ENCODE peak calls at places on chromosomes 12 and 14, in five cellular contexts. One of them, this sample, is unnamed.

GRCh38 chr14:95432152-95433093 is 84.0 kb downstream of the SYNE3 start:
- DNase-seq in naive thymus-derived CD8-positive, alpha-beta T cell: no peak
- DNase-seq in hippocampal formation: peak
- DNase-seq in fibroblast of gingiva: no peak
- DNase-seq in left ventricle myocardium superior: peak
- DNase-seq in this sample: no peak

GRCh38 chr12:48074266-48074665 is 31.6 kb downstream of the SENP1 start:
- DNase-seq in left ventricle myocardium superior: no peak
- DNase-seq in naive thymus-derived CD8-positive, alpha-beta T cell: no peak
- DNase-seq in fibroblast of gingiva: no peak
- DNase-seq in hippocampal formation: no peak
- DNase-seq in this sample: no peak

GRCh38 chr14:25132734-25133422 is 82.9 kb upstream of the STXBP6 start:
- DNase-seq in naive thymus-derived CD8-positive, alpha-beta T cell: peak
- DNase-seq in hippocampal formation: peak
- DNase-seq in fibroblast of gingiva: peak
- DNase-seq in left ventricle myocardium superior: peak
- DNase-seq in this sample: peak

GRCh38 chr12:124765571-124766489 is 97.8 kb downstream of the SCARB1 start:
- DNase-seq in fibroblast of gingiva: peak
- DNase-seq in hippocampal formation: no peak
- DNase-seq in naive thymus-derived CD8-positive, alpha-beta T cell: no peak
- DNase-seq in left ventricle myocardium superior: peak
- DNase-seq in this sample: no peak

GRCh38 chr12:55694651-55695050 is 13.1 kb downstream of the ITGA7 start:
- DNase-seq in hippocampal formation: no peak
- DNase-seq in fibroblast of gingiva: no peak
- DNase-seq in naive thymus-derived CD8-positive, alpha-beta T cell: no peak
- DNase-seq in left ventricle myocardium superior: no peak
- DNase-seq in this sample: no peak

GRCh38 chr14:22502007-22502406 is 87.0 kb downstream of the DAD1 start:
- DNase-seq in naive thymus-derived CD8-positive, alpha-beta T cell: no peak
- DNase-seq in fibroblast of gingiva: no peak
- DNase-seq in left ventricle myocardium superior: peak
- DNase-seq in hippocampal formation: no peak
- DNase-seq in this sample: no peak

GRCh38 chr12:43348221-43348620 is 203.8 kb downstream of the ADAMTS20 start:
- DNase-seq in fibroblast of gingiva: peak
- DNase-seq in left ventricle myocardium superior: no peak
- DNase-seq in hippocampal formation: no peak
- DNase-seq in naive thymus-derived CD8-positive, alpha-beta T cell: no peak
- DNase-seq in this sample: no peak

GRCh38 chr12:65935906-65936528 is 111.7 kb downstream of the HMGA2 start:
- DNase-seq in left ventricle myocardium superior: no peak
- DNase-seq in hippocampal formation: no peak
- DNase-seq in fibroblast of gingiva: no peak
- DNase-seq in naive thymus-derived CD8-positive, alpha-beta T cell: no peak
- DNase-seq in this sample: no peak

GRCh38 chr14:97975960-97976359 is 1178.8 kb downstream of the VRK1 start:
- DNase-seq in left ventricle myocardium superior: no peak
- DNase-seq in naive thymus-derived CD8-positive, alpha-beta T cell: no peak
- DNase-seq in fibroblast of gingiva: no peak
- DNase-seq in hippocampal formation: no peak
- DNase-seq in this sample: no peak

GRCh38 chr14:89502966-89503365 is 85.9 kb upstream of the FOXN3 start:
- DNase-seq in naive thymus-derived CD8-positive, alpha-beta T cell: no peak
- DNase-seq in hippocampal formation: no peak
- DNase-seq in left ventricle myocardium superior: no peak
- DNase-seq in fibroblast of gingiva: no peak
- DNase-seq in this sample: no peak

GRCh38 chr12:107775093-107775721 is 703 bp downstream of the ASCL4 start:
- DNase-seq in fibroblast of gingiva: no peak
- DNase-seq in left ventricle myocardium superior: peak
- DNase-seq in naive thymus-derived CD8-positive, alpha-beta T cell: no peak
- DNase-seq in hippocampal formation: no peak
- DNase-seq in this sample: no peak

GRCh38 chr12:85322715-85323114 is 42.7 kb downstream of the ALX1 start:
- DNase-seq in left ventricle myocardium superior: no peak
- DNase-seq in naive thymus-derived CD8-positive, alpha-beta T cell: no peak
- DNase-seq in fibroblast of gingiva: peak
- DNase-seq in hippocampal formation: no peak
- DNase-seq in this sample: no peak

GRCh38 chr14:53491256-53491905 is 338.3 kb upstream of the DDHD1 start:
- DNase-seq in left ventricle myocardium superior: no peak
- DNase-seq in hippocampal formation: no peak
- DNase-seq in naive thymus-derived CD8-positive, alpha-beta T cell: no peak
- DNase-seq in fibroblast of gingiva: no peak
- DNase-seq in this sample: no peak

GRCh38 chr12:132723764-132724140 is 13.1 kb downstream of the PGAM5 start:
- DNase-seq in fibroblast of gingiva: no peak
- DNase-seq in naive thymus-derived CD8-positive, alpha-beta T cell: no peak
- DNase-seq in left ventricle myocardium superior: no peak
- DNase-seq in hippocampal formation: no peak
- DNase-seq in this sample: no peak

GRCh38 chr14:32757568-32757967 is 181.1 kb upstream of the NPAS3 start:
- DNase-seq in hippocampal formation: no peak
- DNase-seq in left ventricle myocardium superior: no peak
- DNase-seq in fibroblast of gingiva: no peak
- DNase-seq in naive thymus-derived CD8-positive, alpha-beta T cell: no peak
- DNase-seq in this sample: no peak

GRCh38 chr14:93369393-93370266 is 22.6 kb downstream of the COX8C start:
- DNase-seq in hippocampal formation: no peak
- DNase-seq in left ventricle myocardium superior: no peak
- DNase-seq in naive thymus-derived CD8-positive, alpha-beta T cell: no peak
- DNase-seq in fibroblast of gingiva: no peak
- DNase-seq in this sample: peak

GRCh38 chr12:98635657-98636323 is 8.8 kb downstream of the IKBIP start:
- DNase-seq in fibroblast of gingiva: peak
- DNase-seq in naive thymus-derived CD8-positive, alpha-beta T cell: no peak
- DNase-seq in hippocampal formation: no peak
- DNase-seq in left ventricle myocardium superior: no peak
- DNase-seq in this sample: no peak

GRCh38 chr12:117043598-117043901 is 55.7 kb downstream of the TESC start:
- DNase-seq in fibroblast of gingiva: no peak
- DNase-seq in left ventricle myocardium superior: no peak
- DNase-seq in naive thymus-derived CD8-positive, alpha-beta T cell: no peak
- DNase-seq in hippocampal formation: no peak
- DNase-seq in this sample: no peak

GRCh38 chr12:132516064-132517012 is 26.4 kb downstream of the FBRSL1 start:
- DNase-seq in naive thymus-derived CD8-positive, alpha-beta T cell: no peak
- DNase-seq in left ventricle myocardium superior: no peak
- DNase-seq in fibroblast of gingiva: no peak
- DNase-seq in hippocampal formation: no peak
- DNase-seq in this sample: no peak

GRCh38 chr12:75666126-75666979 is 154.9 kb upstream of the KRR1 start:
- DNase-seq in left ventricle myocardium superior: no peak
- DNase-seq in fibroblast of gingiva: no peak
- DNase-seq in hippocampal formation: no peak
- DNase-seq in naive thymus-derived CD8-positive, alpha-beta T cell: no peak
- DNase-seq in this sample: no peak

GRCh38 chr12:53239643-53240258 is 7.7 kb upstream of the RARG start:
- DNase-seq in fibroblast of gingiva: no peak
- DNase-seq in hippocampal formation: no peak
- DNase-seq in left ventricle myocardium superior: no peak
- DNase-seq in naive thymus-derived CD8-positive, alpha-beta T cell: no peak
- DNase-seq in this sample: no peak

GRCh38 chr12:117118838-117119591 is 19.8 kb upstream of the TESC start:
- DNase-seq in fibroblast of gingiva: no peak
- DNase-seq in left ventricle myocardium superior: peak
- DNase-seq in naive thymus-derived CD8-positive, alpha-beta T cell: no peak
- DNase-seq in hippocampal formation: no peak
- DNase-seq in this sample: no peak

GRCh38 chr14:63398952-63399351 is 80.2 kb upstream of the GPHB5 start:
- DNase-seq in fibroblast of gingiva: no peak
- DNase-seq in naive thymus-derived CD8-positive, alpha-beta T cell: no peak
- DNase-seq in left ventricle myocardium superior: no peak
- DNase-seq in hippocampal formation: no peak
- DNase-seq in this sample: no peak

GRCh38 chr12:104475269-104475668 is 18.5 kb downstream of the CHST11 start:
- DNase-seq in hippocampal formation: no peak
- DNase-seq in left ventricle myocardium superior: no peak
- DNase-seq in fibroblast of gingiva: no peak
- DNase-seq in naive thymus-derived CD8-positive, alpha-beta T cell: no peak
- DNase-seq in this sample: no peak

GRCh38 chr14:33941727-33942126 is 9.1 kb downstream of the EGLN3 start:
- DNase-seq in naive thymus-derived CD8-positive, alpha-beta T cell: no peak
- DNase-seq in left ventricle myocardium superior: no peak
- DNase-seq in fibroblast of gingiva: no peak
- DNase-seq in hippocampal formation: no peak
- DNase-seq in this sample: no peak

GRCh38 chr12:15320881-15321280 is 1.4 kb upstream of the PTPRO start:
- DNase-seq in naive thymus-derived CD8-positive, alpha-beta T cell: no peak
- DNase-seq in hippocampal formation: no peak
- DNase-seq in fibroblast of gingiva: no peak
- DNase-seq in left ventricle myocardium superior: no peak
- DNase-seq in this sample: no peak

GRCh38 chr14:101250336-101250947 is 310.9 kb upstream of the DIO3 start:
- DNase-seq in fibroblast of gingiva: no peak
- DNase-seq in hippocampal formation: no peak
- DNase-seq in left ventricle myocardium superior: no peak
- DNase-seq in naive thymus-derived CD8-positive, alpha-beta T cell: peak
- DNase-seq in this sample: no peak

GRCh38 chr12:93767524-93767863 is 90.3 kb downstream of the CRADD start:
- DNase-seq in hippocampal formation: no peak
- DNase-seq in fibroblast of gingiva: no peak
- DNase-seq in naive thymus-derived CD8-positive, alpha-beta T cell: no peak
- DNase-seq in left ventricle myocardium superior: no peak
- DNase-seq in this sample: peak

GRCh38 chr14:53127151-53127550 is 26.0 kb downstream of the DDHD1 start:
- DNase-seq in hippocampal formation: no peak
- DNase-seq in naive thymus-derived CD8-positive, alpha-beta T cell: no peak
- DNase-seq in fibroblast of gingiva: no peak
- DNase-seq in left ventricle myocardium superior: no peak
- DNase-seq in this sample: no peak

GRCh38 chr12:31524791-31525495 is 66.0 kb downstream of the DENND5B start:
- DNase-seq in fibroblast of gingiva: peak
- DNase-seq in hippocampal formation: no peak
- DNase-seq in naive thymus-derived CD8-positive, alpha-beta T cell: no peak
- DNase-seq in left ventricle myocardium superior: no peak
- DNase-seq in this sample: no peak

GRCh38 chr12:116959845-116960514 is 49.2 kb downstream of the FBXW8 start:
- DNase-seq in hippocampal formation: no peak
- DNase-seq in fibroblast of gingiva: no peak
- DNase-seq in left ventricle myocardium superior: no peak
- DNase-seq in naive thymus-derived CD8-positive, alpha-beta T cell: no peak
- DNase-seq in this sample: no peak

GRCh38 chr14:99809376-99809775 is 16.2 kb downstream of the EML1 start:
- DNase-seq in fibroblast of gingiva: peak
- DNase-seq in naive thymus-derived CD8-positive, alpha-beta T cell: no peak
- DNase-seq in hippocampal formation: no peak
- DNase-seq in left ventricle myocardium superior: peak
- DNase-seq in this sample: no peak

GRCh38 chr12:6950944-6951540 is at the start of gene PTPN6:
- DNase-seq in left ventricle myocardium superior: peak
- DNase-seq in fibroblast of gingiva: no peak
- DNase-seq in naive thymus-derived CD8-positive, alpha-beta T cell: peak
- DNase-seq in hippocampal formation: no peak
- DNase-seq in this sample: peak

GRCh38 chr14:38775986-38776385 is 327.0 kb downstream of the SEC23A start:
- DNase-seq in left ventricle myocardium superior: no peak
- DNase-seq in fibroblast of gingiva: no peak
- DNase-seq in hippocampal formation: no peak
- DNase-seq in naive thymus-derived CD8-positive, alpha-beta T cell: no peak
- DNase-seq in this sample: no peak

This sample was measured in KG1.